ENCODE peak calls at places on chromosomes 1 and 21, in six cellular contexts. S is activated T-cell treated with anti-CD3 and anti-CD28 coated beads for 24 hours; L is COR-L47; A is left ventricle myocardium inferior; I is AG08395; F is stimulated activated CD4-positive, alpha-beta T cell treated with anti-CD3 and anti-CD28 coated beads, Interleukin-4, amount 100 ng/mL, for 24 hours. P is an unnamed sample.

GRCh38 chr1:8457771-8458409 is 140.0 kb downstream of the SLC45A1 start:
- DNase-seq in S (no peak), I (no peak), F (no peak), L (no peak), A (no peak), P (no peak)

GRCh38 chr1:24255226-24255625 is 63.9 kb upstream of the GRHL3 start:
- DNase-seq in S (no peak), L (no peak), A (no peak), I (no peak), F (no peak), P (no peak)

GRCh38 chr1:109020693-109021092 is 21.2 kb downstream of the WDR47 start:
- DNase-seq in F (no peak), L (no peak), A (no peak), S (no peak), I (no peak), P (no peak)

GRCh38 chr1:236058141-236058626 is 6.7 kb downstream of the NID1 start:
- DNase-seq in A (no peak), I (peak; percentile 62), F (no peak), S (no peak), L (no peak), P (no peak)

GRCh38 chr1:241413386-241413785 is 56.4 kb upstream of the RGS7 start:
- DNase-seq in I (peak; percentile 77), L (no peak), A (no peak), S (no peak), F (no peak), P (no peak)

GRCh38 chr1:52544665-52545525 is 8.0 kb downstream of the TUT4 start:
- DNase-seq in S (no peak), I (no peak), A (no peak), F (no peak), L (no peak), P (no peak)

GRCh38 chr1:90122679-90123340 is 127.9 kb downstream of the ZNF326 start:
- DNase-seq in S (no peak), F (no peak), L (peak; percentile 27), I (no peak), A (no peak), P (no peak)

GRCh38 chr1:29650476-29650875 is 414.2 kb downstream of the PTPRU start:
- DNase-seq in S (no peak), F (no peak), L (no peak), I (no peak), A (no peak), P (no peak)

GRCh38 chr21:34544032-34544496 is 32.1 kb upstream of the KCNE1 start:
- DNase-seq in I (peak; percentile 49), L (peak; percentile 81), S (peak; percentile 40), F (peak; percentile 58), A (peak; percentile 36), P (no peak)

GRCh38 chr1:37930246-37931142 is 16.4 kb downstream of the INPP5B start:
- DNase-seq in F (peak; percentile 45), A (peak; percentile 34), L (no peak), I (no peak), S (peak; percentile 23), P (no peak)

GRCh38 chr1:153395136-153395685 is 4.3 kb upstream of the S100A8 start:
- DNase-seq in L (no peak), I (no peak), A (peak; percentile 37), F (no peak), S (no peak), P (no peak)

GRCh38 chr1:237712082-237712481 is 178.6 kb downstream of the ZP4 start:
- DNase-seq in S (no peak), F (no peak), L (no peak), A (no peak), I (no peak), P (no peak)

GRCh38 chr1:86757272-86757984 is 53.1 kb downstream of the SH3GLB1 start:
- DNase-seq in F (no peak), L (no peak), S (no peak), I (peak; percentile 65), A (no peak), P (no peak)

GRCh38 chr1:33624991-33625870 is 152.8 kb downstream of the ZSCAN20 start:
- DNase-seq in I (no peak), F (no peak), A (no peak), L (no peak), S (no peak), P (no peak)

GRCh38 chr1:105793541-105794146 is 1262.8 kb upstream of the PRMT6 start:
- DNase-seq in A (no peak), F (no peak), I (no peak), S (no peak), L (peak; percentile 60), P (no peak)

GRCh38 chr1:14598498-14599172 is at the start of gene KAZN:
- DNase-seq in I (no peak), S (no peak), F (no peak), A (peak; percentile 27), L (no peak), P (no peak)

GRCh38 chr1:33435096-33435820 is 4.4 kb upstream of the PHC2 start:
- DNase-seq in F (no peak), L (no peak), A (no peak), I (peak; percentile 46), S (no peak), P (no peak)